ENCODE peak calls at places on chromosomes 5 and 9, in four cellular contexts. K, V, U and E are unnamed samples.

GRCh38 chr5:68251386-68251785 is 35.8 kb downstream of the PIK3R1 start:
- DNase-seq in K (no peak), V (no peak), U (peak; percentile 65), E (no peak)

GRCh38 chr5:58466939-58467338 is 7.1 kb upstream of the PLK2 start:
- DNase-seq in K (peak; percentile 66), V (no peak), U (no peak), E (no peak)

GRCh38 chr5:36152324-36153298 is 700 bp downstream of the SKP2 start:
- DNase-seq in K (peak; percentile 61), V (peak; percentile 20), U (no peak), E (no peak)

GRCh38 chr9:89052470-89053097 is 61.3 kb downstream of the S1PR3 start:
- DNase-seq in K (no peak), V (no peak), U (no peak), E (no peak)

GRCh38 chr5:151123897-151124751 is 33.5 kb downstream of the ANXA6 start:
- DNase-seq in K (no peak), V (peak; percentile 97), U (peak; percentile 54), E (no peak)

GRCh38 chr5:33319841-33320240 is 120.9 kb upstream of the TARS1 start:
- DNase-seq in K (no peak), V (peak; percentile 16), U (no peak), E (no peak)

GRCh38 chr5:113489299-113489698 is 1.0 kb upstream of the MCC start:
- DNase-seq in K (peak; percentile 99), V (no peak), U (no peak), E (no peak)

GRCh38 chr5:97006454-97006853 is 70.6 kb downstream of the LNPEP start:
- DNase-seq in K (no peak), V (no peak), U (no peak), E (no peak)

GRCh38 chr9:78213696-78214095 is 22.2 kb upstream of the CEP78 start:
- DNase-seq in K (no peak), V (peak; percentile 57), U (no peak), E (no peak)

GRCh38 chr5:20340123-20340522 is 352.1 kb upstream of the CDH18 start:
- DNase-seq in K (no peak), V (no peak), U (no peak), E (no peak)

GRCh38 chr5:33903118-33903517 is 11.3 kb upstream of the ADAMTS12 start:
- DNase-seq in K (no peak), V (no peak), U (no peak), E (no peak)

GRCh38 chr9:79482078-79482477 is 89.7 kb upstream of the TLE4 start:
- DNase-seq in K (peak; percentile 46), V (no peak), U (no peak), E (no peak)

GRCh38 chr9:135066291-135066690 is 21.2 kb upstream of the OLFM1 start:
- DNase-seq in K (no peak), V (no peak), U (no peak), E (no peak)

GRCh38 chr9:38046669-38047300 is 22.2 kb downstream of the SHB start:
- DNase-seq in K (peak; percentile 86), V (no peak), U (no peak), E (no peak)

GRCh38 chr5:68685861-68686260 is 408.0 kb upstream of the SLC30A5 start:
- DNase-seq in K (no peak), V (no peak), U (no peak), E (no peak)

GRCh38 chr9:133991964-133992779 is at the start of gene VAV2:
- DNase-seq in K (peak; percentile 54), V (peak; percentile 60), U (peak; percentile 59), E (no peak)

GRCh38 chr9:91536211-91536691 is 112.6 kb upstream of the NFIL3 start:
- DNase-seq in K (peak; percentile 75), V (no peak), U (no peak), E (no peak)

GRCh38 chr9:133979124-133979920 is 12.8 kb downstream of the VAV2 start:
- DNase-seq in K (peak; percentile 97), V (peak; percentile 86), U (no peak), E (no peak)

GRCh38 chr9:115327441-115328122 is 209.6 kb upstream of the TNC start:
- DNase-seq in K (no peak), V (no peak), U (no peak), E (no peak)

GRCh38 chr5:96254980-96255681 is 177.9 kb downstream of the PCSK1 start:
- DNase-seq in K (peak; percentile 88), V (no peak), U (no peak), E (no peak)

GRCh38 chr5:15489571-15490235 is 10.3 kb upstream of the FBXL7 start:
- DNase-seq in K (no peak), V (no peak), U (no peak), E (no peak)

GRCh38 chr5:176768174-176768970 is 42.0 kb upstream of the UNC5A start:
- DNase-seq in K (no peak), V (no peak), U (peak; percentile 17), E (no peak)

GRCh38 chr5:177520271-177520670 is 3.5 kb upstream of the DDX41 start:
- DNase-seq in K (no peak), V (no peak), U (no peak), E (no peak)

GRCh38 chr5:160289721-160290120 is 22.6 kb downstream of the CCNJL start:
- DNase-seq in K (no peak), V (no peak), U (no peak), E (no peak)

GRCh38 chr5:71932649-71933338 is 174.5 kb upstream of the MAP1B start:
- DNase-seq in K (peak; percentile 96), V (no peak), U (no peak), E (no peak)

GRCh38 chr9:79470957-79471356 is 100.8 kb upstream of the TLE4 start:
- DNase-seq in K (no peak), V (no peak), U (no peak), E (no peak)

GRCh38 chr9:16100596-16101091 is 547.8 kb downstream of the CCDC171 start:
- DNase-seq in K (no peak), V (no peak), U (no peak), E (no peak)

GRCh38 chr9:134378901-134379338 is 52.7 kb downstream of the RXRA start:
- DNase-seq in K (peak; percentile 69), V (no peak), U (no peak), E (no peak)

GRCh38 chr5:168820776-168821302 is 241.7 kb upstream of the PANK3 start:
- DNase-seq in K (no peak), V (no peak), U (no peak), E (no peak)

GRCh38 chr5:54753034-54753433 is 232.4 kb downstream of the ESM1 start:
- DNase-seq in K (peak; percentile 47), V (peak; percentile 57), U (no peak), E (no peak)

GRCh38 chr9:97041898-97042297 is 3.0 kb upstream of the CTSV start:
- DNase-seq in K (no peak), V (no peak), U (no peak), E (no peak)

GRCh38 chr5:151856861-151857260 is 67.8 kb downstream of the GLRA1 start:
- DNase-seq in K (no peak), V (no peak), U (no peak), E (no peak)

GRCh38 chr5:92795633-92796032 is 785.4 kb downstream of the NR2F1-AS1 start:
- DNase-seq in K (no peak), V (no peak), U (no peak), E (no peak)

GRCh38 chr9:129237195-129237611 is 59.1 kb upstream of the IER5L start:
- DNase-seq in K (peak; percentile 14), V (peak; percentile 41), U (peak; percentile 79), E (no peak)

GRCh38 chr9:96565684-96566360 is 53.8 kb downstream of the CDC14B start:
- DNase-seq in K (no peak), V (no peak), U (no peak), E (no peak)

GRCh38 chr9:5389109-5389732 is 48.5 kb downstream of the PLGRKT start:
- DNase-seq in K (peak; percentile 59), V (no peak), U (no peak), E (no peak)

DNA sequence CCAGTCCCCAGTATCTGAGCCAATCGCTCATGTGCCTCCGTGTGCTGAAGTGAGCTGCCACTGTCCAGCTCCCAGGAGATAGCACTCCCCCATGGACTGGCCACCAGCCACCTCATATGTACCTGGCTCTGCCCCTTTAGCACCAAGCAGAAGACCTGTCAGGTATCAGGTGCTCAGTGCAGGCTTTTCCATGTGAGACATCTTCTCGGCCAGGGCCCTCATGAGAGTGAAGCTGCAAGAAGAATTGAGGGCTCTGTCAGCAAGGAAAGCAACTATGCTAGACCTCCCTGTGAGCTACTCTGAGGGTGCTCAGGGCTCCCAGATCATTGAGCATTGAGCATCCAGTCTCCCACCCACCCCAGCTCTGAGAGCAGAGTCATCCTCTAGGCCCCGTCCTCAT is 264.2 kb upstream of the ADAMTS16 start:
- DNase-seq in K (no peak), V (no peak), U (no peak), E (no peak)
- H3K9me3 ChIP-seq in K (no peaks in the 10 kb centered on the region), V (no peaks in the 10 kb centered on the region), U (no peaks in the 10 kb centered on the region), E (no peaks in the 10 kb centered on the region)

DNA sequence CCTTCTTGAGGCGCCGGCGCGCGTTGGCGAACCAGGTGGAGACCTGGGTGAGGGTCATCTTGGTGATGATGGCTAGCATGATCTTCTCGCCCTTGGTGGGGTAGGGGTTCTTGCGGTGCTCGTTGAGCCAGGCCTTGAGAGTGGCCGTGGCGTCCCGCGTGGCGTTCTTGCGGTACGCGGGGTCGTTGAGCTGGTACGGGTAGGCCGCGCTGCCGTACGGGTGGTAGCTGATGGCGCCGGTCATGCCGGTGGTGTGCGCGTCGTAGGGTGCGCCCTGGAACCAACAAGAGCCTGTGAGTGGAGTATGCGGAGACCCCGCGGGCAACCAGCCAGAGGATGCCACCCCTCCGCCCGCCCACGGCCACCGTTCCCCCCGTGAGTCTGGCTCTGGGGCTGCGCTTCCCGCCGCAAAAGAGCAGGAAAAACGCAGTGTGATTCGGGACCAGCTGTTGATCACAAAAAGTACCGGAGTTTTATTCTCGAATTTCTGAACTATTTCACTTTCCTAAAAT is 1.9 kb downstream of the IRX2 start:
- DNase-seq in K (no peak), V (no peak), U (no peak), E (no peak)
- H3K9me3 ChIP-seq in K (peaks cover 5% of the 10 kb centered on the region), V (no peaks in the 10 kb centered on the region), U (no peaks in the 10 kb centered on the region), E (peaks cover 2% of the 10 kb centered on the region)

DNA sequence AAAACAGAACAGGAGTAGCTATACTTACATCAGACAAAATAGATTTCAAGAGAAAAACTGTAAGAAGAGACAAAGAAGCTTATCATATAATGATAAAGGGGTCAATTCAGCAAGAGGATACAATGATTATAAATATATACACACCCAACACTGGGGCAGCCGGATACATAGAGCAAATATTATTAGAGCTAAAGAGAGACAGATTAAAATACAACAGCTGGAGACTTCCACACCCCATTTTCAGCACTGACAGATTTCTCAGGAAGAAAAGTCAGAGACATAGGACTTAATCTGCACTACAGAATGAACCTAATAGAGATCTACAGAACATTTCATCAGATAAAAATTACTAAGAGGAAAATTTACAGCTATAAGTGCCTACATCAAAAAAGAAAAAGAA is 35.7 kb downstream of the OXCT1 start:
- DNase-seq in K (no peak), V (no peak), U (no peak), E (no peak)
- H3K9me3 ChIP-seq in K (no peaks in the 10 kb centered on the region), V (no peaks in the 10 kb centered on the region), U (no peaks in the 10 kb centered on the region), E (no peaks in the 10 kb centered on the region)

GRCh38 chr5:23445573-23445972 is 61.8 kb upstream of the PRDM9 start:
- DNase-seq in K (no peak), V (no peak), U (no peak), E (no peak)
- H3K9me3 ChIP-seq in K (no peaks in the 10 kb centered on the region), V (peaks cover 8% of the 10 kb centered on the region), U (no peaks in the 10 kb centered on the region), E (no peaks in the 10 kb centered on the region)

DNA sequence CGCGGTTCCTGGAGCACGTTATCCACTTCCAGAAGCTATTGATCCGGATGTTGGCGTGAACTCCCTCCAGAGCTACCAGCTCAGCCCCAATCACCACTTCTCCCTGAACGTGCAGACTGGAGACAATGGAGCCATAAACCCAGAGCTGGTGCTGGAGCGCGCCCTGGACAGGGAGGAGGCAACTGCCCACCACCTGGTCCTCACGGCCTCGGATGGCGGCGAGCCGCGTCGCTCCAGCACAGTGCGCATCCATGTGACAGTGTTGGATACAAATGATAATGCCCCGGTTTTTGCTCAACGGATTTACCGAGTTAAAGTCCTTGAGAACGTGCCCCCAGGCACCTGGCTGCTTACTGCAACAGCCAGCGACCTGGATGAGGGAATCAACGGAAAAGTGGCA is 809 bp downstream of the PCDHGA9 start:
- DNase-seq in K (no peak), V (no peak), U (no peak), E (no peak)
- H3K9me3 ChIP-seq in K (peaks cover 21% of the 10 kb centered on the region), V (no peaks in the 10 kb centered on the region), U (no peaks in the 10 kb centered on the region), E (peaks cover 4% of the 10 kb centered on the region)